ENCODE peak calls at places on chromosomes 4 and X, in nine cellular contexts. One of them, this sample, is unnamed.

GRCh38 chr4:113641025-113641431 is 120.5 kb downstream of the CAMK2D start:
- DNase-seq in body of pancreas: no peak
- DNase-seq in mucosa of descending colon: no peak
- DNase-seq in psoas muscle: no peak
- DNase-seq in NB4: no peak
- DNase-seq in B cell: peak
- DNase-seq in lower leg skin: no peak
- DNase-seq in stomach: no peak
- DNase-seq in choroid plexus epithelial cell: no peak
- DNase-seq in this sample: no peak

GRCh38 chrX:11465648-11466411 is 172.6 kb downstream of the AMELX start:
- DNase-seq in body of pancreas: no peak
- DNase-seq in mucosa of descending colon: no peak
- DNase-seq in psoas muscle: no peak
- DNase-seq in NB4: no peak
- DNase-seq in B cell: no peak
- DNase-seq in lower leg skin: no peak
- DNase-seq in stomach: no peak
- DNase-seq in choroid plexus epithelial cell: no peak
- DNase-seq in this sample: no peak

GRCh38 chrX:41559662-41560061 is 112.5 kb downstream of the NYX start:
- DNase-seq in body of pancreas: no peak
- DNase-seq in mucosa of descending colon: no peak
- DNase-seq in psoas muscle: no peak
- DNase-seq in NB4: peak
- DNase-seq in B cell: no peak
- DNase-seq in lower leg skin: peak
- DNase-seq in stomach: no peak
- DNase-seq in choroid plexus epithelial cell: peak
- DNase-seq in this sample: no peak

GRCh38 chr4:108051343-108051742 is 61.7 kb downstream of the HADH start:
- DNase-seq in body of pancreas: no peak
- DNase-seq in mucosa of descending colon: no peak
- DNase-seq in psoas muscle: no peak
- DNase-seq in NB4: no peak
- DNase-seq in B cell: no peak
- DNase-seq in lower leg skin: no peak
- DNase-seq in stomach: no peak
- DNase-seq in choroid plexus epithelial cell: no peak
- DNase-seq in this sample: no peak

GRCh38 chr4:100694467-100694866 is 176.6 kb upstream of the EMCN start:
- DNase-seq in body of pancreas: no peak
- DNase-seq in mucosa of descending colon: no peak
- DNase-seq in psoas muscle: no peak
- DNase-seq in NB4: no peak
- DNase-seq in B cell: no peak
- DNase-seq in lower leg skin: no peak
- DNase-seq in stomach: no peak
- DNase-seq in choroid plexus epithelial cell: no peak
- DNase-seq in this sample: no peak

GRCh38 chrX:71178908-71179307 is 34.3 kb downstream of the NLGN3 start:
- DNase-seq in body of pancreas: peak
- DNase-seq in mucosa of descending colon: peak
- DNase-seq in psoas muscle: no peak
- DNase-seq in NB4: peak
- DNase-seq in B cell: peak
- DNase-seq in lower leg skin: peak
- DNase-seq in stomach: peak
- DNase-seq in choroid plexus epithelial cell: peak
- DNase-seq in this sample: peak

GRCh38 chrX:72306085-72306801 is 529 bp upstream of the CITED1 start:
- DNase-seq in body of pancreas: peak
- DNase-seq in mucosa of descending colon: peak
- DNase-seq in psoas muscle: no peak
- DNase-seq in NB4: peak
- DNase-seq in B cell: peak
- DNase-seq in lower leg skin: no peak
- DNase-seq in stomach: no peak
- DNase-seq in choroid plexus epithelial cell: no peak
- DNase-seq in this sample: no peak

GRCh38 chrX:107574054-107574683 is 54.1 kb upstream of the PRPS1 start:
- DNase-seq in body of pancreas: no peak
- DNase-seq in mucosa of descending colon: no peak
- DNase-seq in psoas muscle: no peak
- DNase-seq in NB4: no peak
- DNase-seq in B cell: no peak
- DNase-seq in lower leg skin: no peak
- DNase-seq in stomach: no peak
- DNase-seq in choroid plexus epithelial cell: peak
- DNase-seq in this sample: no peak

GRCh38 chrX:108257556-108257955 is 166.0 kb downstream of the ATG4A start:
- DNase-seq in body of pancreas: no peak
- DNase-seq in mucosa of descending colon: no peak
- DNase-seq in psoas muscle: no peak
- DNase-seq in NB4: no peak
- DNase-seq in B cell: no peak
- DNase-seq in lower leg skin: no peak
- DNase-seq in stomach: no peak
- DNase-seq in choroid plexus epithelial cell: no peak
- DNase-seq in this sample: no peak

GRCh38 chr4:99655315-99656081 is 2.1 kb downstream of the C4orf54 start:
- DNase-seq in body of pancreas: peak
- DNase-seq in mucosa of descending colon: no peak
- DNase-seq in psoas muscle: peak
- DNase-seq in NB4: no peak
- DNase-seq in B cell: no peak
- DNase-seq in lower leg skin: peak
- DNase-seq in stomach: peak
- DNase-seq in choroid plexus epithelial cell: peak
- DNase-seq in this sample: peak

GRCh38 chr4:147110968-147111367 is 165.3 kb upstream of the TTC29 start:
- DNase-seq in body of pancreas: no peak
- DNase-seq in mucosa of descending colon: no peak
- DNase-seq in psoas muscle: no peak
- DNase-seq in NB4: no peak
- DNase-seq in B cell: no peak
- DNase-seq in lower leg skin: no peak
- DNase-seq in stomach: no peak
- DNase-seq in choroid plexus epithelial cell: peak
- DNase-seq in this sample: no peak

GRCh38 chr4:145716661-145717200 is 36.8 kb downstream of the C4orf51 start:
- DNase-seq in body of pancreas: no peak
- DNase-seq in mucosa of descending colon: no peak
- DNase-seq in psoas muscle: no peak
- DNase-seq in NB4: no peak
- DNase-seq in B cell: no peak
- DNase-seq in lower leg skin: no peak
- DNase-seq in stomach: no peak
- DNase-seq in choroid plexus epithelial cell: no peak
- DNase-seq in this sample: no peak

GRCh38 chr4:3408793-3409330 is 32.9 kb upstream of the HGFAC start:
- DNase-seq in body of pancreas: no peak
- DNase-seq in mucosa of descending colon: no peak
- DNase-seq in psoas muscle: peak
- DNase-seq in NB4: no peak
- DNase-seq in B cell: no peak
- DNase-seq in lower leg skin: no peak
- DNase-seq in stomach: no peak
- DNase-seq in choroid plexus epithelial cell: no peak
- DNase-seq in this sample: no peak

GRCh38 chrX:49901068-49901467 is 21.3 kb upstream of the CLCN5 start:
- DNase-seq in body of pancreas: no peak
- DNase-seq in mucosa of descending colon: no peak
- DNase-seq in psoas muscle: no peak
- DNase-seq in NB4: no peak
- DNase-seq in B cell: no peak
- DNase-seq in lower leg skin: no peak
- DNase-seq in stomach: no peak
- DNase-seq in choroid plexus epithelial cell: no peak
- DNase-seq in this sample: no peak

GRCh38 chrX:3501833-3502535 is 155.5 kb upstream of the MXRA5 start:
- DNase-seq in body of pancreas: no peak
- DNase-seq in mucosa of descending colon: no peak
- DNase-seq in psoas muscle: peak
- DNase-seq in NB4: no peak
- DNase-seq in B cell: no peak
- DNase-seq in lower leg skin: no peak
- DNase-seq in stomach: no peak
- DNase-seq in choroid plexus epithelial cell: no peak
- DNase-seq in this sample: peak

GRCh38 chr4:85821688-85822087 is 346.7 kb downstream of the ARHGAP24 start:
- DNase-seq in body of pancreas: no peak
- DNase-seq in mucosa of descending colon: no peak
- DNase-seq in psoas muscle: no peak
- DNase-seq in NB4: no peak
- DNase-seq in B cell: no peak
- DNase-seq in lower leg skin: no peak
- DNase-seq in stomach: no peak
- DNase-seq in choroid plexus epithelial cell: no peak
- DNase-seq in this sample: no peak

GRCh38 chr4:128863314-128864075 is 54.0 kb downstream of the JADE1 start:
- DNase-seq in body of pancreas: peak
- DNase-seq in mucosa of descending colon: peak
- DNase-seq in psoas muscle: peak
- DNase-seq in NB4: peak
- DNase-seq in B cell: peak
- DNase-seq in lower leg skin: peak
- DNase-seq in stomach: peak
- DNase-seq in choroid plexus epithelial cell: peak
- DNase-seq in this sample: peak

GRCh38 chr4:137065306-137065705 is 467.0 kb downstream of the PCDH18 start:
- DNase-seq in body of pancreas: no peak
- DNase-seq in mucosa of descending colon: no peak
- DNase-seq in psoas muscle: no peak
- DNase-seq in NB4: no peak
- DNase-seq in B cell: no peak
- DNase-seq in lower leg skin: no peak
- DNase-seq in stomach: no peak
- DNase-seq in choroid plexus epithelial cell: peak
- DNase-seq in this sample: no peak

GRCh38 chr4:48557478-48557877 is 67.4 kb downstream of the ZAR1 start:
- DNase-seq in body of pancreas: no peak
- DNase-seq in mucosa of descending colon: no peak
- DNase-seq in psoas muscle: no peak
- DNase-seq in NB4: peak
- DNase-seq in B cell: no peak
- DNase-seq in lower leg skin: no peak
- DNase-seq in stomach: no peak
- DNase-seq in choroid plexus epithelial cell: peak
- DNase-seq in this sample: no peak

GRCh38 chrX:134764202-134764785 is 106.0 kb upstream of the PLAC1 start:
- DNase-seq in body of pancreas: no peak
- DNase-seq in mucosa of descending colon: no peak
- DNase-seq in psoas muscle: no peak
- DNase-seq in NB4: peak
- DNase-seq in B cell: peak
- DNase-seq in lower leg skin: no peak
- DNase-seq in stomach: no peak
- DNase-seq in choroid plexus epithelial cell: peak
- DNase-seq in this sample: no peak

DNA sequence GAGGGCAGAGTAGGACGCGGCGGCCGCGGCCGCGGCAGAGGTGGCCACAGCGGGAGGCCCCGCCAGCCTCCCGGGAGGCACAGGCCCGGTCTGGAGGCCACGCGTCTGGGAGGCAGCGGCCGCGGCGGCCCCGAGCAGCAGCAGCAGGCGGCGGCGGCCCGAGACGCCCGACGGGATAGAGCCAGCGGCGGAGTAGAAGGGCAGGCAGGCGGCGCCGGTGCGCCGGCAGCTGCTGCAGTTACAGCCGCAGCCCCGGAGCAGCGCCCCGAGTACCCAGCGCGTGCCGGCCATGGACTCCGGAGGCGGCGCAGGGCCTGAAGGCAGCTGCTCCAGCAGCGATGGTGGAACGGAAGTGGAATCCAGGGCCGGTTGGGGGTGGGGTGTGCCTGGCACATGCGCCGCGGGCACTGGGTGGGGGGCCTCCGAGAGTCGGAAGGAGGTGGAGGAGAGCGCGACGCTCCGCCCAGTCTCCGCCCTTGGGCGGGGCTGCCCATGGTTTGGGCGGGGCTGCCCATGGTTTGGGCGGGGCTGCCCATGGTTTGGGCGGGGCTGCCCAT is at the start of gene GRSF1:
- DNase-seq in body of pancreas: peak
- DNase-seq in mucosa of descending colon: peak
- DNase-seq in psoas muscle: peak
- DNase-seq in NB4: peak
- DNase-seq in B cell: peak
- DNase-seq in lower leg skin: peak
- DNase-seq in stomach: peak
- DNase-seq in choroid plexus epithelial cell: peak
- DNase-seq in this sample: peak
- TF ChIP-seq CTCF in body of pancreas: no peak
- TF ChIP-seq CTCF in mucosa of descending colon: no peak
- TF ChIP-seq CTCF in psoas muscle: peak
- TF ChIP-seq CTCF in NB4: no peak
- TF ChIP-seq CTCF in B cell: no peak
- TF ChIP-seq CTCF in lower leg skin: no peak
- TF ChIP-seq CTCF in stomach: no peak
- TF ChIP-seq CTCF in choroid plexus epithelial cell: peak
- TF ChIP-seq CTCF in this sample: no peak

DNA sequence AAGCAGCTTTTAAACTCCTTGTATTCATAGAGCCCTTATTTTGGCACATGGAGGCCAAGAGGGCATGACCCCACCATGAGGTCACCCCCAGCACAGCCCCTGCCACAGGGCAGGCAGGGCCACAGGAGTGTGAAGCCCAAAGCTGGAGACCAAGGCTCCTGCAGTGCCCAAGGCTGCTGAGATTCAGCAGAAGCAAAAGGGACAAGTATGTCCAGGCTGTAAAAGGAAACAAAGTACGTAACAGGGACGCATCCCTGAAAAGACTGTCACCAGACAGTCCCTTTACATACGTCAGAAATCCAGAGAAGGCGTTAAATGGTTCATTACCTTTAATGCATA is 18.9 kb downstream of the GAK start:
- DNase-seq in body of pancreas: no peak
- DNase-seq in mucosa of descending colon: peak
- DNase-seq in psoas muscle: peak
- DNase-seq in NB4: no peak
- DNase-seq in B cell: no peak
- DNase-seq in lower leg skin: no peak
- DNase-seq in stomach: no peak
- DNase-seq in choroid plexus epithelial cell: no peak
- DNase-seq in this sample: no peak
- TF ChIP-seq CTCF in body of pancreas: no peak
- TF ChIP-seq CTCF in mucosa of descending colon: no peak
- TF ChIP-seq CTCF in psoas muscle: no peak
- TF ChIP-seq CTCF in NB4: no peak
- TF ChIP-seq CTCF in B cell: no peak
- TF ChIP-seq CTCF in lower leg skin: no peak
- TF ChIP-seq CTCF in stomach: no peak
- TF ChIP-seq CTCF in choroid plexus epithelial cell: no peak
- TF ChIP-seq CTCF in this sample: no peak

GRCh38 chr4:8168232-8168631 is 9.6 kb upstream of the ABLIM2 start:
- DNase-seq in body of pancreas: no peak
- DNase-seq in mucosa of descending colon: no peak
- DNase-seq in psoas muscle: no peak
- DNase-seq in NB4: no peak
- DNase-seq in B cell: no peak
- DNase-seq in lower leg skin: no peak
- DNase-seq in stomach: no peak
- DNase-seq in choroid plexus epithelial cell: no peak
- DNase-seq in this sample: no peak
- TF ChIP-seq CTCF in body of pancreas: peak
- TF ChIP-seq CTCF in mucosa of descending colon: no peak
- TF ChIP-seq CTCF in psoas muscle: peak
- TF ChIP-seq CTCF in NB4: peak
- TF ChIP-seq CTCF in B cell: peak
- TF ChIP-seq CTCF in lower leg skin: no peak
- TF ChIP-seq CTCF in stomach: no peak
- TF ChIP-seq CTCF in choroid plexus epithelial cell: peak
- TF ChIP-seq CTCF in this sample: no peak

GRCh38 chr4:4694296-4694772 is 152.5 kb upstream of the STX18 start:
- DNase-seq in body of pancreas: peak
- DNase-seq in mucosa of descending colon: no peak
- DNase-seq in psoas muscle: no peak
- DNase-seq in NB4: peak
- DNase-seq in B cell: no peak
- DNase-seq in lower leg skin: no peak
- DNase-seq in stomach: no peak
- DNase-seq in choroid plexus epithelial cell: peak
- DNase-seq in this sample: peak
- TF ChIP-seq CTCF in body of pancreas: no peak
- TF ChIP-seq CTCF in mucosa of descending colon: no peak
- TF ChIP-seq CTCF in psoas muscle: no peak
- TF ChIP-seq CTCF in NB4: peak
- TF ChIP-seq CTCF in B cell: no peak
- TF ChIP-seq CTCF in lower leg skin: peak
- TF ChIP-seq CTCF in stomach: no peak
- TF ChIP-seq CTCF in choroid plexus epithelial cell: peak
- TF ChIP-seq CTCF in this sample: no peak

This sample was measured in thyroid gland.